ENCODE peak calls at places on chromosomes 3 and 15, in eight cellular contexts. X, F, D, W, O, E, C and Z are unnamed samples.

GRCh38 chr3:24339266-24339825 is 155.3 kb downstream of the THRB start:
- DNase-seq in F (no peak), E (no peak), O (no peak), X (no peak), C (no peak), D (no peak), W (no peak), Z (no peak)

GRCh38 chr3:27171113-27171512 is 198.1 kb downstream of the NEK10 start:
- DNase-seq in D (no peak), W (no peak), F (no peak), C (no peak), E (no peak), O (no peak), X (no peak), Z (no peak)

GRCh38 chr15:58742424-58743160 is 6.9 kb downstream of the ADAM10 start:
- DNase-seq in W (no peak), X (peak; percentile 65), E (peak; percentile 80), F (no peak), O (no peak), D (no peak), C (no peak), Z (no peak)

GRCh38 chr3:8561365-8561764 is 59.7 kb downstream of the LMCD1 start:
- DNase-seq in C (no peak), X (peak; percentile 70), O (no peak), F (no peak), W (no peak), D (no peak), E (peak; percentile 57), Z (no peak)

GRCh38 chr3:69543080-69543429 is 157.2 kb upstream of the FRMD4B start:
- DNase-seq in X (no peak), F (no peak), D (no peak), C (no peak), E (no peak), O (no peak), W (no peak), Z (no peak)

GRCh38 chr15:23642413-23643044 is 5.1 kb downstream of the MAGEL2 start:
- DNase-seq in X (peak; percentile 64), E (peak; percentile 20), D (no peak), O (peak; percentile 75), F (peak; percentile 23), C (no peak), W (peak; percentile 27), Z (peak; percentile 50)

GRCh38 chr3:114721864-114722263 is 425.2 kb downstream of the ZBTB20 start:
- DNase-seq in F (no peak), O (no peak), D (no peak), X (no peak), W (no peak), E (no peak), C (no peak), Z (no peak)

GRCh38 chr3:191901746-191902145 is 440.8 kb downstream of the PYDC2 start:
- DNase-seq in X (no peak), O (no peak), W (no peak), C (no peak), F (no peak), E (peak; percentile 22), D (no peak), Z (no peak)

DNA sequence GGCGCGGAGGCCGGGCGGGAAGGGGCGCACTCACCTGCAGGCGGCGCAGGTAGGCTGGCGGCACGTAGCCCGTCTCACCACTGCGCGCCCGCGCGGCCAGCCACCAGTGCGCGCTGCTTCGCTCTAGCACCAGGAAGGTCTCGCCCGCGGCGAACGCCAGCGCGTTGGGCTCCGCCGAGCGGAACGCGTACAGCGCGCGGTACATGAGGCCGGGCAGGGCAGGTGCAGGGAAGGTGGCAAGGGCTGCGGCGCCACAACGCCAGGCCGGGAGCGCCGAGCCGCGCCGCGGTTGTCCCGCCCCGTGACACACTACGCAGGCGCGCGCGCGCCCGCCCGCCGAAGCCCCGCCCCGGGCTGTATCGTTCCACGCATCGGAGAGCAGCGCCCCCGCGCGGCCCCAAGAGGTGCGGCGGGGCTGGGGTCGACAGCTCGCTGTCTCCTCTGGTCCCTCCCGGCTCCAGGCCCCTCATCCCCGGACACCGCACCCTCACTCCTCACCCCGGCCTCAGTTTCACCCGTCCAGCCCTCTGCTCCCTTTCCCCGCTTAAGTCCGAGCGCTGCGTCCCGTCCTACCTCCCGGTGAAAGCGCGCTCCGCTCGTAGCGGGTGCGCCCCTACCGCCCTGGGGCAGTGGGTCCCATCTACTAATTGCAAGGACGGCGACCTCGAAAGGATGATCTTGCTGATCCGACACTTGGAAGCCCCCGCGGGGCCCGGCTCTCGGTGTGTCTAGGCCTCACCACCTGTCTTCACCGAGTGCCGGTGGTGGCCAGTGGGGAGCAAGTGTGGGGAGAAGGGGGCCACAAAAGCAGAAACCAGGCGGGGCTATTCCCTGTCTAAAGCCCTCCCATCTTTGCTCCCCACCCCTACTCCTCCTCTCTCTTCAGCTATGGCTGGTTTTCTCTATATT is at the start of gene NCKIPSD:
- DNase-seq in C (peak; percentile 93), O (peak; percentile 94), X (peak; percentile 76), W (peak; percentile 93), D (peak; percentile 90), F (peak; percentile 60), E (peak; percentile 37), Z (peak; percentile 69)
- H3K36me3 ChIP-seq in C (peaks cover 13% of the 10 kb centered on the region), O (peaks cover 10% of the 10 kb centered on the region), X (peaks cover 37% of the 10 kb centered on the region), W (peaks cover 29% of the 10 kb centered on the region), D (peaks cover 55% of the 10 kb centered on the region), F (peaks cover 30% of the 10 kb centered on the region), E (peaks cover 39% of the 10 kb centered on the region), Z (peaks cover 5% of the 10 kb centered on the region)

DNA sequence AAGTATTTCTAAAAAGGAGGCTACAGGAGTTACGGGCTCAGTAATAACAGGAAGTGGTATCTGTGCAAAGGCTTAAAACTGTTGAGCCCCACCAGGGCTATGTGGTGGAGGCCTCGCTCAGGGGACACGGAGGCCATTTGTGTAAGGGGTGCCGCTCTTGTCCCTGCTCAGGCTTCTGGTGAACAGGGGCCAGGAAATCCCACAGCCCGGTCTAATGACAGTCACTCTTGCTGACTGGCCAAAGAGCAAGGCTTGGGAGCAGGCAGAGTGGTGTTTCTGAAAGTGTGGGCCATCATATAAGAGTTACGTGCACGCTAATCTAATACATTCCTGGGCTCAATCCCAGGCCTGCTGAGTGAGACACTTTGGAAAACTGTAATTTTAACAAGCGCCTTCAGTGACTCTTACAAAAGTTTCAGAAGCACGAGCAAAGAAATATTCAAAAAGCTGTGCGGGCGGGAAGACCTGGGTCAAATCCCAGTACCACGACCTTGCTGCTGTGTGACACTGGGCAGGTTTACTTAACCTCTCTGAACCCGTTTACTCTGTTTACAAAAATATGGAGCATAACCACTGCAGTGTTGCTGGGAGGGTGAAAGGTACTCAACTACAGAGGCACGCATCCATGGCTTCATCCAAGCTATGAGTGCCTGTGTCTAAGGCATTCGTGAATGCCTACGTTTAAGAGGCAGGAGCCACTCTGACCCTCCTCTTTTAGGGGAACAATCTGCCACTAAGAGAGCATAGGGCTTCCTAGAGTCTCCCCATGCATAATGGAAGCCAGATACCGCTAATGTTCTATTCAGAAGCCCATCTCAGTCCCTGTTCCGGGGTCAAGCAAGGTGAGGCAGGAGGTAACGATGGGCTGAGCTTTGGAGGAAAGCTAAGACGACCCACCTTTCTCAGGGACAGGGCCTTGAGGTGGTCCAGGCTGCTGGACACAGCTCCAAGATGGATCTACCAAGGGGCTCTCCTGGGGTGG is 2.0 kb downstream of the ATP10A start:
- DNase-seq in C (peak; percentile 53), W (peak; percentile 48), O (no peak), F (no peak), X (no peak), E (no peak), D (peak; percentile 50), Z (no peak)
- H3K4me3 ChIP-seq in C (peak overlapping the region; percentile 64), W (peak overlapping the region; percentile 90), O (no peak overlapping the region), F (no peak overlapping the region), X (peak overlapping the region; percentile 82), E (peak overlapping the region; percentile 78), D (peak overlapping the region; percentile 88), Z (peak overlapping the region; percentile 56)

GRCh38 chr3:481680-482079 is 285.1 kb downstream of the CHL1 start:
- DNase-seq in D (no peak), O (no peak), W (no peak), F (no peak), C (no peak), E (no peak), X (peak; percentile 3), Z (no peak)
- H3K9me3 ChIP-seq in D (no peaks in the 10 kb centered on the region), O (peaks cover 11% of the 10 kb centered on the region), W (no peaks in the 10 kb centered on the region), F (no peaks in the 10 kb centered on the region), C (no peaks in the 10 kb centered on the region), E (no peaks in the 10 kb centered on the region), X (no peaks in the 10 kb centered on the region), Z (no peaks in the 10 kb centered on the region)

GRCh38 chr3:112372396-112372795 is 39.4 kb downstream of the CD200 start:
- DNase-seq in X (no peak), D (no peak), C (no peak), W (no peak), E (no peak), F (no peak), O (no peak), Z (no peak)
- H3K36me3 ChIP-seq in X (no peaks in the 10 kb centered on the region), D (no peaks in the 10 kb centered on the region), C (no peaks in the 10 kb centered on the region), W (no peaks in the 10 kb centered on the region), E (no peaks in the 10 kb centered on the region), F (no peaks in the 10 kb centered on the region), O (no peaks in the 10 kb centered on the region), Z (no peaks in the 10 kb centered on the region)

DNA sequence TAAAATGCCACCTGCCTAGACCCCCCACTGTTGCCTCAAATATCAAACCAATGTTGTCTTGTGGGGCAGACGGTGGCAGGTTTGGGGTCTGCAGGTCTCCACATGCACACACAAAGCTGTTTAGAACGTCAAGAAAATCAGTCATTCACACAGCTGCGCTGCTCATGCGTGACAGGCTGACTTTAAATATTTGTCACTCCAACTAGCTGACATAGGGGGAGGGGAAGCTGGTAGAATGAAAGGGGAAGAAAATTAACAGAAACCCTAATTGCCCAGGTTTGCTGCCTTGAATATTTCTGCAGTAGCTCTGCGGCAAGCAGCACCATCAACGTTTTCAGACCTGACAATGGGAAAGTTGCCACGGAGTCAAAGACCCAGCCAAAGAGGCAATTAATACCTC is 201.8 kb downstream of the ABHD5 start:
- DNase-seq in D (no peak), X (no peak), F (no peak), O (no peak), W (no peak), E (no peak), C (no peak), Z (no peak)
- H3K4me3 ChIP-seq in D (no peak overlapping the region), X (no peak overlapping the region), F (no peak overlapping the region), O (no peak overlapping the region), W (no peak overlapping the region), E (no peak overlapping the region), C (no peak overlapping the region), Z (no peak overlapping the region)

DNA sequence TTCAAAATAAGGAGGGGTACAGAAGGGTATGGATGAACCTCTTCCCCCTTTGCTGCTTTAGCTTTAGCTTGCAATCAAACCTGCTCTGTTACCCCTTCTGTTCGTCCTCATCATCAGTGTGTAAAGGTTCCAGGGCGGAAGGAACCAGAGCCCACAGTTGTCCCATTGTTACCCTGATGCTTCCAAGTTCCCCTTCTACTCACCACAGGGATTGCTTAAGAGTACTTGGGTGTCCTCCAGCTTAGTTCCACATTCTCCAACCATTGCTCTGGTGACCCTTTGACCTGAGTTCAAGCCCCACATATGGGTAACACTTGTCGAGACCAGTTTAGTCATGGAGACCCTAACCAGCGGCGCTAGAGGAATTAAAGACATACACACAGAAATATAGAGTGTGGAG is 1080.1 kb upstream of the ALCAM start:
- DNase-seq in F (no peak), C (no peak), E (no peak), O (no peak), X (no peak), W (no peak), D (no peak), Z (no peak)
- H3K9me3 ChIP-seq in F (no peaks in the 10 kb centered on the region), C (peaks cover under 1% of the 10 kb centered on the region), E (peaks cover 6% of the 10 kb centered on the region), O (peaks cover 32% of the 10 kb centered on the region), X (no peaks in the 10 kb centered on the region), W (no peaks in the 10 kb centered on the region), D (no peaks in the 10 kb centered on the region), Z (peaks cover 6% of the 10 kb centered on the region)

GRCh38 chr15:101709466-101709865 is 14.8 kb downstream of the TARS3 start:
- DNase-seq in O (no peak), D (no peak), X (no peak), E (no peak), W (no peak), F (no peak), C (no peak), Z (no peak)
- H3K36me3 ChIP-seq in O (peaks cover 9% of the 10 kb centered on the region), D (peaks cover 74% of the 10 kb centered on the region), X (peaks cover 3% of the 10 kb centered on the region), E (peaks cover 15% of the 10 kb centered on the region), W (peaks cover 31% of the 10 kb centered on the region), F (peaks cover 2% of the 10 kb centered on the region), C (peaks cover 15% of the 10 kb centered on the region), Z (peaks cover 6% of the 10 kb centered on the region)

GRCh38 chr3:128490650-128491070 is 2.3 kb downstream of the GATA2 start:
- DNase-seq in E (no peak), W (no peak), D (no peak), F (no peak), C (no peak), O (no peak), X (no peak), Z (no peak)
- H3K4me3 ChIP-seq in E (no peak overlapping the region), W (no peak overlapping the region), D (no peak overlapping the region), F (peak overlapping the region; percentile 75), C (no peak overlapping the region), O (no peak overlapping the region), X (peak overlapping the region; percentile 54), Z (no peak overlapping the region)